ENCODE peak calls at places on chromosomes 6 and 20, in six cellular contexts. N is SK-N-MC, R is breast epithelium, U is SK-N-SH, J is esophagus muscularis mucosa, W is sigmoid colon. B is an unnamed sample.

GRCh38 chr6:109455161-109455501 is 441 bp downstream of the MICAL1 start:
- DNase-seq in R (no peak), W (no peak), N (no peak), J (no peak), U (no peak), B (no peak)

GRCh38 chr6:38432479-38432878 is 207.2 kb downstream of the BTBD9 start:
- DNase-seq in U (no peak), W (no peak), R (no peak), J (no peak), N (no peak), B (no peak)

GRCh38 chr20:22403860-22404608 is 180.3 kb downstream of the FOXA2 start:
- DNase-seq in R (no peak), J (no peak), U (no peak), W (no peak), N (no peak), B (no peak)

GRCh38 chr6:105568121-105568520 is 165.2 kb upstream of the PREP start:
- DNase-seq in J (no peak), U (no peak), N (no peak), R (no peak), W (no peak), B (no peak)

GRCh38 chr6:147204060-147204785 is at the start of gene STXBP5:
- DNase-seq in N (no peak), W (peak; percentile 81), U (peak; percentile 66), J (no peak), R (peak; percentile 44), B (peak; percentile 42)

GRCh38 chr6:39226606-39227300 is 2.5 kb downstream of the KCNK5 start:
- DNase-seq in J (no peak), R (no peak), N (no peak), U (no peak), W (no peak), B (no peak)

GRCh38 chr6:148984516-148985056 is 237.8 kb downstream of the UST start:
- DNase-seq in N (no peak), J (peak; percentile 37), R (no peak), W (no peak), U (no peak), B (no peak)

GRCh38 chr20:942611-943010 is 26.5 kb upstream of the ANGPT4 start:
- DNase-seq in N (no peak), W (no peak), U (no peak), R (no peak), J (no peak), B (no peak)

GRCh38 chr6:143400258-143401059 is 50.0 kb downstream of the ADAT2 start:
- DNase-seq in U (no peak), N (no peak), W (no peak), R (peak; percentile 24), J (no peak), B (peak; percentile 42)

GRCh38 chr20:53940883-53941546 is 129.4 kb downstream of the BCAS1 start:
- DNase-seq in J (peak; percentile 64), R (no peak), W (no peak), N (no peak), U (no peak), B (no peak)

GRCh38 chr6:10441004-10441654 is 26.3 kb upstream of the TFAP2A start:
- DNase-seq in R (no peak), W (no peak), N (no peak), J (no peak), U (no peak), B (no peak)

GRCh38 chr20:23749746-23750145 is 989 bp downstream of the CST1 start:
- DNase-seq in N (no peak), W (no peak), U (no peak), R (no peak), J (peak; percentile 89), B (no peak)

GRCh38 chr6:56359201-56359899 is 112.0 kb upstream of the COL21A1 start:
- DNase-seq in N (peak; percentile 69), W (peak; percentile 84), U (peak; percentile 50), J (no peak), R (peak; percentile 49), B (peak; percentile 61)

GRCh38 chr20:7672551-7672950 is 267.7 kb downstream of the HAO1 start:
- DNase-seq in W (no peak), N (no peak), R (no peak), U (no peak), J (no peak), B (no peak)

GRCh38 chr6:48255094-48255493 is 144.1 kb upstream of the PTCHD4 start:
- DNase-seq in U (no peak), W (no peak), N (no peak), R (no peak), J (no peak), B (no peak)

GRCh38 chr6:145490068-145490467 is 245.3 kb downstream of the EPM2A start:
- DNase-seq in R (no peak), U (no peak), J (no peak), N (no peak), W (no peak), B (no peak)

GRCh38 chr20:51759769-51760510 is 8.2 kb downstream of the ATP9A start:
- DNase-seq in J (no peak), U (no peak), N (no peak), W (no peak), R (no peak), B (no peak)

GRCh38 chr6:71886184-71887005 is at the start of gene RIMS1:
- DNase-seq in J (no peak), W (peak; percentile 55), U (peak; percentile 85), N (no peak), R (no peak), B (no peak)

GRCh38 chr6:19024737-19025136 is 637.6 kb downstream of the RNF144B start:
- DNase-seq in N (peak; percentile 37), W (no peak), J (no peak), U (peak; percentile 5), R (no peak), B (peak; percentile 30)

GRCh38 chr6:167984144-167984719 is 13.2 kb upstream of the KIF25 start:
- DNase-seq in R (no peak), U (no peak), J (peak; percentile 75), N (no peak), W (no peak), B (no peak)
- H3K4me3 ChIP-seq in R (no peak overlapping the region), U (no peak overlapping the region), J (no peak overlapping the region), N (no peak overlapping the region), W (no peak overlapping the region), B (no peak overlapping the region)

GRCh38 chr20:57390604-57391438 is at the start of gene RBM38:
- DNase-seq in W (peak; percentile 84), N (no peak), R (no peak), J (no peak), U (peak; percentile 99), B (no peak)

GRCh38 chr20:57389695-57390603 is 1.2 kb upstream of the RBM38 start:
- DNase-seq in U (no peak), W (peak; percentile 74), N (no peak), R (no peak), J (no peak), B (no peak)

GRCh38 chr20:57392512-57393271 is 1.5 kb downstream of the RBM38 start:
- DNase-seq in N (no peak), R (peak; percentile 65), W (peak; percentile 87), J (no peak), U (no peak), B (peak; percentile 44)

GRCh38 chr20:57392130-57392445 is 892 bp downstream of the RBM38 start:
- DNase-seq in W (peak; percentile 69), U (no peak), R (no peak), N (peak; percentile 18), J (no peak), B (no peak)

DNA sequence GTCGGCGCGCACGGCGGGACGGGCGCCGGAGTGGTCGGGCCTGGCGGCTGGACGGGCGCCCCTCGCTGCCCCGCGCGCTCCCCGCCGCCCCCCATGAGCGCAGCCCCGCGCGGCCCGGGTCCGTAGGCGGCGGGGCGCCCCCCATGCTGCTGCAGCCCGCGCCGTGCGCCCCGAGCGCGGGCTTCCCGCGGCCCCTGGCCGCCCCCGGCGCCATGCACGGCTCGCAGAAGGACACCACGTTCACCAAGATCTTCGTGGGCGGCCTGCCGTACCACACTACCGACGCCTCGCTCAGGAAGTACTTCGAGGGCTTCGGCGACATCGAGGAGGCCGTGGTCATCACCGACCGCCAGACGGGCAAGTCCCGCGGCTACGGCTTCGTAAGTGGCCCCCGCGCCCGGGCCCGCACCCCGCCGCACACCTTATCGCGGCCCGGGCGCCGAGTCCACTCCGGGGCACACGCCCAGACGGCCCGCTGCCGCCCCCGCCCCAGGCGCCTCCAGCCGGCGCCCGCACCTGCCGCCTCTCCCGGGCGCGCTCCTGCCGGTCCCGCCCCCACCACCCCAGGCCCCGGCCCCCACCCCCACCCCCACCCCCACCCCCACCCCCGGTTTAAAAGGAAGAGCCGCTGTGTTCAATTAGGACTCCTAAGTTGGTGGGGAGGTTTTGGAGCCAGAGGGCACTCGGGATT is 388 bp downstream of the RBM38 start:
- DNase-seq in J (no peak), N (no peak), U (peak; percentile 71), W (peak; percentile 71), R (no peak), B (no peak)
- TF ChIP-seq POLR2AphosphoS5 in J (no peak), N (no peak), U (no peak), W (peak; percentile 21), R (no peak), B (no peak)

DNA sequence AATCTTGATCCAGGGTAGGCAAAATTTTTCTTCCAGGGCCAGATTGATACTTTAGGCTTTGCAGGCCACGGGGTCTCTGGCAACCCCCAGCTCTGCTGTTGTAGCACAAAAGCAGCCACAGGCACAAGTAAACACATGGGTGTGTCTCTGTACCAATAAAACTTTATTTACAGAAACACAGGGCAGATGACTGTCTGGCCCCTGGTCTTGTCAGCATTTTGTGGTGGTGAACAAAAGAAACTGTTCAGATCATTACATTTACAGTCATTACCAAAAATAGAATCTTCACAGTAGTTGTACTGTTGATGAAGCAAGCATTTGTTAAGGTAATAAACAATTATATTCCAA is 45.0 kb upstream of the KIF25 start:
- DNase-seq in W (no peak), U (no peak), N (no peak), R (no peak), J (no peak), B (no peak)
- H3K4me3 ChIP-seq in W (no peak overlapping the region), U (no peak overlapping the region), N (no peak overlapping the region), R (no peak overlapping the region), J (no peak overlapping the region), B (no peak overlapping the region)

GRCh38 chr20:25016471-25016870 is 23.9 kb upstream of the APMAP start:
- DNase-seq in J (no peak), R (no peak), N (no peak), U (no peak), W (peak; percentile 59), B (no peak)

GRCh38 chr20:25018841-25019240 is 26.3 kb upstream of the APMAP start:
- DNase-seq in R (no peak), J (no peak), N (no peak), W (peak; percentile 53), U (no peak), B (no peak)

GRCh38 chr20:25018425-25018824 is 25.9 kb upstream of the APMAP start:
- DNase-seq in J (no peak), N (no peak), R (no peak), U (no peak), W (peak; percentile 17), B (no peak)

GRCh38 chr20:25015986-25016385 is 23.4 kb upstream of the APMAP start:
- DNase-seq in J (no peak), N (no peak), U (no peak), W (peak; percentile 50), R (no peak), B (no peak)

DNA sequence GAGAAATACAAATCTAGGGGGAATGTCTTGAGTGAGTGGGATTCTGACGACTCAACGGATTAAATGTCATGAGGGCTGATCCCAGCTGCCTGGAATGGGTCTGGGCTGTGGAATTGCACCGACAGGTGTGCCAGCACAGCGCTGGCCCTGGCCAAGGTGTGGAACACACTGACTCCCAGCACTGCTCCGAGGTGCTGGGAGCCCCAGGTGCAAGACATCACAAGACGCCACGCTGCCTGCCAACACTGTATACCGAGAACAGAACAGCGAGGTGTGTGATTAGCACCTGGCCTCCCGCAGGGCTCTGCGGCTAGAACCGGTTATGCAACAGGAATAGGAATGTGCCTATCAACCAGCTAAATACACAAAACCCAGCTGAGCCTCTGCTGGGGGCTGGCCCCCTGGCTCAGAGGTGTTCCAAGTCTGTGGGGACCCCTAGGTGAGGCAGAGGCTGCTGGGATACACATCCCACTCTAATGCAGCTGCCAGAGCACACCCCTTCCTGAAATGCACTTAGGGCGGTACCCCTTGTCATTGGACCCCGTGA is 24.8 kb upstream of the APMAP start:
- DNase-seq in U (no peak), N (no peak), R (peak; percentile 94), J (no peak), W (peak; percentile 57), B (peak; percentile 98)
- TF ChIP-seq POLR2AphosphoS5 in U (no peak), N (no peak), R (peak; percentile 57), J (no peak), W (no peak), B (peak; percentile 97)